ENCODE peak calls at places on chromosomes 4 and X, in four cellular contexts. H is left ventricle myocardium superior, A is left colon, K is MCF 10A. V is an unnamed sample.

GRCh38 chr4:16205298-16206164 is 20.7 kb downstream of the TAPT1 start:
- DNase-seq in K (peak), H (no peak), A (no peak), V (no peak)

GRCh38 chrX:139044680-139045079 is 333.2 kb upstream of the FGF13 start:
- DNase-seq in K (no peak), A (no peak), H (no peak), V (no peak)

GRCh38 chr4:108877821-108878220 is 115.0 kb upstream of the ETNPPL start:
- DNase-seq in H (no peak), K (no peak), A (no peak), V (no peak)

GRCh38 chrX:20237864-20238263 is 28.8 kb downstream of the RPS6KA3 start:
- DNase-seq in H (no peak), K (no peak), A (no peak), V (no peak)

GRCh38 chr4:39657465-39657864 is 18.8 kb upstream of the SMIM14 start:
- DNase-seq in A (no peak), H (no peak), K (no peak), V (no peak)

GRCh38 chr4:78622253-78622979 is 70.8 kb downstream of the ANXA3 start:
- DNase-seq in K (no peak), A (no peak), H (no peak), V (no peak)

GRCh38 chrX:74535211-74535621 is 79.2 kb downstream of the RLIM start:
- DNase-seq in A (no peak), H (no peak), K (peak), V (no peak)

GRCh38 chr4:111562811-111563210 is 582.4 kb upstream of the FAM241A start:
- DNase-seq in K (no peak), A (no peak), H (no peak), V (no peak)

GRCh38 chr4:138555584-138555983 is 313.4 kb upstream of the SLC7A11 start:
- DNase-seq in H (no peak), A (no peak), K (peak), V (no peak)

GRCh38 chrX:52265713-52266112 is 81.0 kb downstream of the MAGED4 start:
- DNase-seq in K (no peak), H (no peak), A (no peak), V (no peak)

GRCh38 chr4:1517592-1518411 is 111.6 kb upstream of the NKX1-1 start:
- DNase-seq in H (peak), K (no peak), A (no peak), V (no peak)

GRCh38 chr4:125187621-125188176 is 127.1 kb upstream of the FAT4 start:
- DNase-seq in A (no peak), K (peak), H (no peak), V (no peak)

GRCh38 chrX:149682956-149683947 is 28.6 kb upstream of the MAGEA11 start:
- DNase-seq in K (no peak), H (no peak), A (no peak), V (no peak)

GRCh38 chr4:152579107-152579764 is 43.3 kb upstream of the FBXW7 start:
- DNase-seq in H (no peak), A (no peak), K (no peak), V (no peak)

GRCh38 chr4:7699040-7699439 is 240.6 kb downstream of the AFAP1 start:
- DNase-seq in K (no peak), A (no peak), H (peak), V (no peak)

GRCh38 chrX:109350621-109351020 is 131.3 kb downstream of the GUCY2F start:
- DNase-seq in A (no peak), H (no peak), K (no peak), V (no peak)

GRCh38 chr4:18882468-18882867 is 860.9 kb upstream of the LCORL start:
- DNase-seq in H (no peak), K (peak), A (no peak), V (no peak)

GRCh38 chr4:129246850-129247542 is 151.0 kb downstream of the C4orf33 start:
- DNase-seq in K (no peak), H (no peak), A (no peak), V (no peak)

GRCh38 chrX:128897611-128898010 is 625.7 kb downstream of the SMARCA1 start:
- DNase-seq in A (no peak), H (no peak), K (no peak), V (no peak)

GRCh38 chr4:155787113-155787710 is 28.4 kb downstream of the GUCY1B1 start:
- DNase-seq in A (no peak), H (no peak), K (peak), V (no peak)

GRCh38 chr4:89248879-89249281 is 58.7 kb downstream of the GPRIN3 start:
- DNase-seq in H (peak), K (no peak), A (no peak), V (no peak)

GRCh38 chr4:164343472-164343976 is 410.4 kb upstream of the SMIM31 start:
- DNase-seq in A (no peak), K (no peak), H (no peak), V (no peak)

GRCh38 chr4:126071346-126072333 is 756.9 kb downstream of the FAT4 start:
- DNase-seq in H (no peak), K (peak), A (no peak), V (no peak)

GRCh38 chrX:48911407-48912182 is at the start of gene SLC35A2:
- DNase-seq in A (peak), K (peak), H (peak), V (peak)

GRCh38 chr4:163395758-163396157 is 52.1 kb downstream of the NPY5R start:
- DNase-seq in A (no peak), K (peak), H (no peak), V (no peak)

GRCh38 chr4:17260395-17260907 is 251.4 kb downstream of the QDPR start:
- DNase-seq in K (no peak), H (no peak), A (no peak), V (no peak)

GRCh38 chrX:115177941-115178340 is 11.3 kb upstream of the RBMXL3 start:
- DNase-seq in A (no peak), H (no peak), K (peak), V (no peak)

GRCh38 chr4:119240128-119240527 is 27.6 kb downstream of the USP53 start:
- DNase-seq in K (no peak), A (no peak), H (no peak), V (no peak)

GRCh38 chr4:107546637-107547036 is 173.4 kb downstream of the PAPSS1 start:
- DNase-seq in K (peak), H (no peak), A (no peak), V (no peak)

GRCh38 chr4:185011408-185011807 is 6.9 kb upstream of the HELT start:
- DNase-seq in A (no peak), H (no peak), K (peak), V (no peak)

GRCh38 chrX:109886122-109886761 is 116.7 kb upstream of the TMEM164 start:
- DNase-seq in K (peak), H (no peak), A (no peak), V (no peak)

GRCh38 chr4:113146876-113147358 is 97.5 kb downstream of the ANK2 start:
- DNase-seq in A (no peak), K (no peak), H (no peak), V (no peak)

GRCh38 chr4:137510866-137511265 is 21.4 kb downstream of the PCDH18 start:
- DNase-seq in K (peak), A (no peak), H (no peak), V (no peak)

GRCh38 chr4:120692964-120693363 is 229.6 kb downstream of the PRDM5 start:
- DNase-seq in H (no peak), A (peak), K (peak), V (no peak)

V was measured in effector CD8-positive, alpha-beta T cell.